ENCODE peak calls at places on chromosomes 1 and 21, in five cellular contexts. One of them, this sample, is unnamed.

GRCh38 chr1:31036749-31037500 is 28.6 kb downstream of the PUM1 start:
- DNase-seq in trophoblast cell: peak
- DNase-seq in H9: no peak
- DNase-seq in mesenchymal stem cell: peak
- DNase-seq in H1: no peak
- DNase-seq in this sample: no peak

GRCh38 chr1:2159124-2159523 is 35.4 kb downstream of the FAAP20 start:
- DNase-seq in trophoblast cell: no peak
- DNase-seq in H9: no peak
- DNase-seq in mesenchymal stem cell: no peak
- DNase-seq in H1: no peak
- DNase-seq in this sample: no peak

GRCh38 chr21:35512321-35512720 is 463.2 kb upstream of the RUNX1 start:
- DNase-seq in trophoblast cell: no peak
- DNase-seq in H9: no peak
- DNase-seq in mesenchymal stem cell: peak
- DNase-seq in H1: no peak
- DNase-seq in this sample: no peak

GRCh38 chr1:156262461-156263287 is 14.8 kb upstream of the PAQR6 start:
- DNase-seq in trophoblast cell: peak
- DNase-seq in H9: no peak
- DNase-seq in mesenchymal stem cell: no peak
- DNase-seq in H1: no peak
- DNase-seq in this sample: no peak

GRCh38 chr1:169144941-169145626 is 38.6 kb downstream of the ATP1B1 start:
- DNase-seq in trophoblast cell: no peak
- DNase-seq in H9: no peak
- DNase-seq in mesenchymal stem cell: no peak
- DNase-seq in H1: no peak
- DNase-seq in this sample: no peak

GRCh38 chr1:221099747-221100146 is 220.5 kb downstream of the HLX start:
- DNase-seq in trophoblast cell: no peak
- DNase-seq in H9: no peak
- DNase-seq in mesenchymal stem cell: no peak
- DNase-seq in H1: no peak
- DNase-seq in this sample: no peak

GRCh38 chr1:220363196-220363831 is 91.1 kb upstream of the RAB3GAP2 start:
- DNase-seq in trophoblast cell: no peak
- DNase-seq in H9: no peak
- DNase-seq in mesenchymal stem cell: peak
- DNase-seq in H1: no peak
- DNase-seq in this sample: no peak

GRCh38 chr1:172646653-172647052 is 12.2 kb upstream of the FASLG start:
- DNase-seq in trophoblast cell: peak
- DNase-seq in H9: no peak
- DNase-seq in mesenchymal stem cell: no peak
- DNase-seq in H1: no peak
- DNase-seq in this sample: no peak

GRCh38 chr21:39637197-39637970 is 24.6 kb downstream of the B3GALT5 start:
- DNase-seq in trophoblast cell: no peak
- DNase-seq in H9: peak
- DNase-seq in mesenchymal stem cell: no peak
- DNase-seq in H1: no peak
- DNase-seq in this sample: no peak

GRCh38 chr1:90706437-90707362 is 10.4 kb downstream of the BARHL2 start:
- DNase-seq in trophoblast cell: peak
- DNase-seq in H9: peak
- DNase-seq in mesenchymal stem cell: no peak
- DNase-seq in H1: no peak
- DNase-seq in this sample: no peak

GRCh38 chr21:45064618-45065399 is 9.6 kb upstream of the ADARB1 start:
- DNase-seq in trophoblast cell: peak
- DNase-seq in H9: peak
- DNase-seq in mesenchymal stem cell: no peak
- DNase-seq in H1: no peak
- DNase-seq in this sample: no peak

GRCh38 chr1:159879977-159880376 is 17.5 kb upstream of the VSIG8 start:
- DNase-seq in trophoblast cell: peak
- DNase-seq in H9: no peak
- DNase-seq in mesenchymal stem cell: peak
- DNase-seq in H1: no peak
- DNase-seq in this sample: no peak

GRCh38 chr1:91851130-91852010 is 34.6 kb downstream of the TGFBR3 start:
- DNase-seq in trophoblast cell: no peak
- DNase-seq in H9: no peak
- DNase-seq in mesenchymal stem cell: peak
- DNase-seq in H1: no peak
- DNase-seq in this sample: no peak

GRCh38 chr1:150165622-150166612 is 16.2 kb downstream of the PLEKHO1 start:
- DNase-seq in trophoblast cell: peak
- DNase-seq in H9: peak
- DNase-seq in mesenchymal stem cell: peak
- DNase-seq in H1: no peak
- DNase-seq in this sample: no peak

GRCh38 chr1:161905269-161905884 is 118.3 kb downstream of the OLFML2B start:
- DNase-seq in trophoblast cell: peak
- DNase-seq in H9: no peak
- DNase-seq in mesenchymal stem cell: peak
- DNase-seq in H1: no peak
- DNase-seq in this sample: no peak

GRCh38 chr1:185495898-185496297 is 178.9 kb upstream of the IVNS1ABP start:
- DNase-seq in trophoblast cell: no peak
- DNase-seq in H9: no peak
- DNase-seq in mesenchymal stem cell: no peak
- DNase-seq in H1: no peak
- DNase-seq in this sample: no peak

GRCh38 chr1:209862598-209863498 is 35.1 kb downstream of the UTP25 start:
- DNase-seq in trophoblast cell: no peak
- DNase-seq in H9: peak
- DNase-seq in mesenchymal stem cell: no peak
- DNase-seq in H1: no peak
- DNase-seq in this sample: no peak

GRCh38 chr1:82819234-82819633 is 1018.5 kb downstream of the ADGRL2 start:
- DNase-seq in trophoblast cell: no peak
- DNase-seq in H9: no peak
- DNase-seq in mesenchymal stem cell: peak
- DNase-seq in H1: no peak
- DNase-seq in this sample: no peak

GRCh38 chr1:41683681-41684500 is 199.4 kb upstream of the EDN2 start:
- DNase-seq in trophoblast cell: no peak
- DNase-seq in H9: no peak
- DNase-seq in mesenchymal stem cell: peak
- DNase-seq in H1: no peak
- DNase-seq in this sample: no peak

GRCh38 chr1:180188103-180188506 is 33.4 kb downstream of the QSOX1 start:
- DNase-seq in trophoblast cell: peak
- DNase-seq in H9: peak
- DNase-seq in mesenchymal stem cell: peak
- DNase-seq in H1: no peak
- DNase-seq in this sample: peak

GRCh38 chr1:201221201-201221846 is 30.7 kb downstream of the IGFN1 start:
- DNase-seq in trophoblast cell: no peak
- DNase-seq in H9: peak
- DNase-seq in mesenchymal stem cell: no peak
- DNase-seq in H1: no peak
- DNase-seq in this sample: no peak

GRCh38 chr1:101653482-101653946 is 343.2 kb downstream of the OLFM3 start:
- DNase-seq in trophoblast cell: no peak
- DNase-seq in H9: peak
- DNase-seq in mesenchymal stem cell: peak
- DNase-seq in H1: peak
- DNase-seq in this sample: peak

GRCh38 chr1:94713472-94714141 is 106.5 kb upstream of the SLC44A3 start:
- DNase-seq in trophoblast cell: peak
- DNase-seq in H9: peak
- DNase-seq in mesenchymal stem cell: peak
- DNase-seq in H1: peak
- DNase-seq in this sample: no peak

GRCh38 chr1:208782186-208782585 is 538.0 kb upstream of the PLXNA2 start:
- DNase-seq in trophoblast cell: no peak
- DNase-seq in H9: no peak
- DNase-seq in mesenchymal stem cell: no peak
- DNase-seq in H1: no peak
- DNase-seq in this sample: no peak

GRCh38 chr1:208775841-208776240 is 531.7 kb upstream of the PLXNA2 start:
- DNase-seq in trophoblast cell: peak
- DNase-seq in H9: no peak
- DNase-seq in mesenchymal stem cell: no peak
- DNase-seq in H1: no peak
- DNase-seq in this sample: no peak

GRCh38 chr1:208772891-208773290 is 528.7 kb upstream of the PLXNA2 start:
- DNase-seq in trophoblast cell: no peak
- DNase-seq in H9: no peak
- DNase-seq in mesenchymal stem cell: no peak
- DNase-seq in H1: no peak
- DNase-seq in this sample: no peak

GRCh38 chr1:208781391-208782035 is 537.3 kb upstream of the PLXNA2 start:
- DNase-seq in trophoblast cell: no peak
- DNase-seq in H9: peak
- DNase-seq in mesenchymal stem cell: no peak
- DNase-seq in H1: peak
- DNase-seq in this sample: no peak

DNA sequence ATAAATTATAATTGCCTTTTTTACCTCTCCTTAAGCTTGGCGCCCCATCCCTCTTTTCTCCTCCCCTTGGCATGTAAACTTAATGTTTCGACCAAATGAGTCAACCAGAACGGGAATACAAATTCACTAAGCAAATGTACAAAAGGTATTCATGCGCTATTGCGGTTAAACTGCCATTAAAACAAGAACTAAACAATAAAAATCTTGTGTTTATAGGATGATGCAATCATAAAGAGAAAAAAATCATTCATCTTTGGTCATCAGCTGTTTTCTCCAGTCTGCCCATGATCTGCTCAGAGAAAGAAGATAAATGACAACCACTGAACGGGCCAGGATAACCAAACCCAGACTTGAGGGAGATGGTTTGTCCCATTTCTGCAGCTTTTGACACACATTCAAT is 534.2 kb upstream of the PLXNA2 start:
- DNase-seq in trophoblast cell: no peak
- DNase-seq in H9: no peak
- DNase-seq in mesenchymal stem cell: no peak
- DNase-seq in H1: no peak
- DNase-seq in this sample: no peak
- H2BK12ac ChIP-seq in trophoblast cell: no peak
- H2BK12ac ChIP-seq in H9: no peak
- H2BK12ac ChIP-seq in mesenchymal stem cell: no peak
- H2BK12ac ChIP-seq in H1: no peak
- H2BK12ac ChIP-seq in this sample: no peak

GRCh38 chr1:3630161-3630611 is 5.4 kb downstream of the TPRG1L start:
- DNase-seq in trophoblast cell: no peak
- DNase-seq in H9: no peak
- DNase-seq in mesenchymal stem cell: no peak
- DNase-seq in H1: no peak
- DNase-seq in this sample: no peak
- H3K9ac ChIP-seq in trophoblast cell: no peak
- H3K9ac ChIP-seq in H9: no peak
- H3K9ac ChIP-seq in mesenchymal stem cell: no peak
- H3K9ac ChIP-seq in H1: no peak
- H3K9ac ChIP-seq in this sample: no peak

GRCh38 chr1:223730471-223730870 is 18.1 kb downstream of the CAPN2 start:
- DNase-seq in trophoblast cell: no peak
- DNase-seq in H9: no peak
- DNase-seq in mesenchymal stem cell: no peak
- DNase-seq in H1: no peak
- DNase-seq in this sample: no peak

GRCh38 chr1:223729906-223730305 is 17.6 kb downstream of the CAPN2 start:
- DNase-seq in trophoblast cell: no peak
- DNase-seq in H9: no peak
- DNase-seq in mesenchymal stem cell: no peak
- DNase-seq in H1: no peak
- DNase-seq in this sample: no peak

GRCh38 chr1:223733898-223734852 is 21.8 kb downstream of the CAPN2 start:
- DNase-seq in trophoblast cell: no peak
- DNase-seq in H9: no peak
- DNase-seq in mesenchymal stem cell: no peak
- DNase-seq in H1: no peak
- DNase-seq in this sample: no peak

GRCh38 chr1:223732993-223733798 is 20.9 kb downstream of the CAPN2 start:
- DNase-seq in trophoblast cell: no peak
- DNase-seq in H9: no peak
- DNase-seq in mesenchymal stem cell: no peak
- DNase-seq in H1: no peak
- DNase-seq in this sample: no peak

GRCh38 chr1:223731076-223731770 is 18.9 kb downstream of the CAPN2 start:
- DNase-seq in trophoblast cell: peak
- DNase-seq in H9: no peak
- DNase-seq in mesenchymal stem cell: peak
- DNase-seq in H1: no peak
- DNase-seq in this sample: no peak
- H4K8ac ChIP-seq in trophoblast cell: peak
- H4K8ac ChIP-seq in H9: no peak
- H4K8ac ChIP-seq in mesenchymal stem cell: peak
- H4K8ac ChIP-seq in H1: no peak
- H4K8ac ChIP-seq in this sample: no peak

DNA sequence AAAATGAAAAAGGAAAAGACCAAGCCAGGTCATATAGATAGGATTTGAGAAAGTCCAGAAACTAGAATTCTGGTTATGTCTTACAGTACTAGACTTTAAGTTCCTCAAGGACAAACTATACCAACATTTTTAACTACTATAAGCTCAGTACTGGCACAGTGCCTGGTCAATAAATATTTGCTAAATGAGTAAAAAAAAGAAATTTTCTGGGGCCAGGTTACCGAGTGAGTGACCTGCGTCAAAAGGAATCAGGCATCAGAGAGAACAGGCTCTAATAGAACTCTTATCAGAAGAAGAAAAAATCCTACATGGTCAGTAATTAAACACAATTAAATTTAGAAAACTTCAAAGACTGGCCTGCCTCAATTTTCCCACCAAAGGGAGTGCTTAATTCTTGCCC is 23.8 kb upstream of the YRDC start:
- DNase-seq in trophoblast cell: no peak
- DNase-seq in H9: no peak
- DNase-seq in mesenchymal stem cell: no peak
- DNase-seq in H1: no peak
- DNase-seq in this sample: no peak
- H2BK12ac ChIP-seq in trophoblast cell: no peak
- H2BK12ac ChIP-seq in H9: no peak
- H2BK12ac ChIP-seq in mesenchymal stem cell: no peak
- H2BK12ac ChIP-seq in H1: no peak
- H2BK12ac ChIP-seq in this sample: no peak

DNA sequence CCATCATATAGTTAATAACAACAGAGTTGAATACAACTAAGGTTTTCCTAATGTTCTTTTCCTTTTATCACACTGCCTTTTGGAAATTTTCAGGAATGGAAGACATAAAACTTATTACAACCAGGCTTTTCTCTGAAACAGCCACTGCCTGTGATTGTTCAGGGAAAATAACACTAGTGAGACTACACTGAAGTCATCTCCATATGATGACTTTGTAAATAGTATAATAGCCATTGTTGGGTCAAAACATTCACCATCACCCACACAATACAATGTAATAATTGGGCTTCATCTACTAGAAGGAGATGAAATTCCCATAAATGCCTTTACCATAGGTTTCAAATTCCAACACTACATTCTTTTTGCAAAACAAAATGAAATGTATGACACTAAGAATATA is 5.0 kb downstream of the TESK2 start:
- DNase-seq in trophoblast cell: no peak
- DNase-seq in H9: no peak
- DNase-seq in mesenchymal stem cell: no peak
- DNase-seq in H1: no peak
- DNase-seq in this sample: no peak
- H3K9ac ChIP-seq in trophoblast cell: no peak
- H3K9ac ChIP-seq in H9: no peak
- H3K9ac ChIP-seq in mesenchymal stem cell: no peak
- H3K9ac ChIP-seq in H1: no peak
- H3K9ac ChIP-seq in this sample: no peak